ENCODE peak calls at places on chromosomes 5 and 9, in nine cellular contexts. U is AG04450, T is hepatocyte, Z is pancreas, W is Panc1, K is Caco-2, R is upper lobe of left lung, Y is fibroblast of villous mesenchyme, L is IMR-90. N is an unnamed sample.

GRCh38 chr5:33231935-33232334 is 208.8 kb upstream of the TARS1 start:
- DNase-seq in U (peak; percentile 10), T (no peak), Z (no peak), W (no peak), K (no peak), R (no peak), Y (peak; percentile 46), L (peak; percentile 58), N (no peak)

GRCh38 chr9:29939559-29939958 is 2366.3 kb upstream of the C9orf72 start:
- DNase-seq in U (no peak), T (no peak), Z (no peak), W (no peak), K (no peak), R (no peak), Y (no peak), L (no peak), N (no peak)

GRCh38 chr9:110427497-110428104 is 89.9 kb upstream of the TXNDC8 start:
- DNase-seq in U (no peak), T (peak; percentile 69), Z (peak; percentile 35), W (peak; percentile 5), K (peak; percentile 50), R (no peak), Y (peak; percentile 32), L (peak; percentile 28), N (peak; percentile 26)

GRCh38 chr5:42650111-42650510 is 106.5 kb upstream of the CCDC152 start:
- DNase-seq in U (no peak), T (no peak), Z (no peak), W (no peak), K (no peak), R (no peak), Y (no peak), L (no peak), N (peak; percentile 64)

GRCh38 chr9:123417289-123418051 is 61.5 kb downstream of the CRB2 start:
- DNase-seq in U (no peak), T (no peak), Z (no peak), W (no peak), K (peak; percentile 17), R (no peak), Y (no peak), L (no peak), N (no peak)

GRCh38 chr5:31382051-31382878 is 149.6 kb downstream of the DROSHA start:
- DNase-seq in U (no peak), T (no peak), Z (no peak), W (no peak), K (no peak), R (no peak), Y (no peak), L (peak; percentile 66), N (no peak)

GRCh38 chr5:109479260-109479860 is 69.6 kb upstream of the PJA2 start:
- DNase-seq in U (no peak), T (peak; percentile 30), Z (no peak), W (no peak), K (no peak), R (no peak), Y (peak; percentile 27), L (peak; percentile 34), N (peak; percentile 47)

GRCh38 chr9:37369671-37370070 is 52.8 kb upstream of the GRHPR start:
- DNase-seq in U (no peak), T (no peak), Z (no peak), W (no peak), K (no peak), R (no peak), Y (no peak), L (no peak), N (no peak)

GRCh38 chr5:126926152-126926551 is 104.2 kb downstream of the MARCHF3 start:
- DNase-seq in U (no peak), T (no peak), Z (no peak), W (no peak), K (no peak), R (no peak), Y (no peak), L (no peak), N (no peak)

GRCh38 chr5:135213466-135214239 is 179.6 kb upstream of the PITX1 start:
- DNase-seq in U (no peak), T (no peak), Z (no peak), W (no peak), K (peak; percentile 23), R (no peak), Y (no peak), L (no peak), N (no peak)

GRCh38 chr5:181052928-181053759 is 13.1 kb downstream of the BTNL9 start:
- DNase-seq in U (no peak), T (peak; percentile 16), Z (no peak), W (no peak), K (no peak), R (peak; percentile 87), Y (no peak), L (no peak), N (no peak)

GRCh38 chr5:141757402-141757801 is 75.4 kb upstream of the ARAP3 start:
- DNase-seq in U (no peak), T (peak; percentile 40), Z (no peak), W (no peak), K (peak; percentile 63), R (no peak), Y (peak; percentile 27), L (peak; percentile 41), N (peak; percentile 57)

GRCh38 chr5:38467353-38468040 is 88.9 kb downstream of the LIFR start:
- DNase-seq in U (no peak), T (no peak), Z (no peak), W (no peak), K (no peak), R (peak; percentile 72), Y (peak; percentile 61), L (peak; percentile 56), N (no peak)

GRCh38 chr5:143110591-143110990 is 292.9 kb downstream of the NR3C1 start:
- DNase-seq in U (no peak), T (no peak), Z (no peak), W (no peak), K (no peak), R (no peak), Y (peak; percentile 41), L (peak; percentile 18), N (peak; percentile 8)

GRCh38 chr5:124079062-124079461 is 567.1 kb downstream of the CSNK1G3 start:
- DNase-seq in U (no peak), T (no peak), Z (no peak), W (no peak), K (no peak), R (no peak), Y (peak; percentile 24), L (no peak), N (no peak)

GRCh38 chr5:115840825-115841224 is 540 bp downstream of the ATG12 start:
- DNase-seq in U (no peak), T (no peak), Z (no peak), W (no peak), K (no peak), R (no peak), Y (no peak), L (no peak), N (no peak)

GRCh38 chr5:115841382-115842088 is at the start of the genes AP3S1 and ATG12:
- DNase-seq in U (peak; percentile 66), T (peak; percentile 95), Z (peak; percentile 88), W (peak; percentile 94), K (peak; percentile 91), R (peak; percentile 99), Y (peak; percentile 93), L (peak; percentile 91), N (peak; percentile 82)

GRCh38 chr5:115835481-115835880 is 5.9 kb downstream of the ATG12 start:
- DNase-seq in U (no peak), T (no peak), Z (no peak), W (no peak), K (no peak), R (no peak), Y (no peak), L (no peak), N (no peak)

GRCh38 chr5:115842089-115842881 is 550 bp downstream of the AP3S1 start:
- DNase-seq in U (no peak), T (peak; percentile 88), Z (no peak), W (no peak), K (no peak), R (no peak), Y (peak; percentile 67), L (no peak), N (no peak)

DNA sequence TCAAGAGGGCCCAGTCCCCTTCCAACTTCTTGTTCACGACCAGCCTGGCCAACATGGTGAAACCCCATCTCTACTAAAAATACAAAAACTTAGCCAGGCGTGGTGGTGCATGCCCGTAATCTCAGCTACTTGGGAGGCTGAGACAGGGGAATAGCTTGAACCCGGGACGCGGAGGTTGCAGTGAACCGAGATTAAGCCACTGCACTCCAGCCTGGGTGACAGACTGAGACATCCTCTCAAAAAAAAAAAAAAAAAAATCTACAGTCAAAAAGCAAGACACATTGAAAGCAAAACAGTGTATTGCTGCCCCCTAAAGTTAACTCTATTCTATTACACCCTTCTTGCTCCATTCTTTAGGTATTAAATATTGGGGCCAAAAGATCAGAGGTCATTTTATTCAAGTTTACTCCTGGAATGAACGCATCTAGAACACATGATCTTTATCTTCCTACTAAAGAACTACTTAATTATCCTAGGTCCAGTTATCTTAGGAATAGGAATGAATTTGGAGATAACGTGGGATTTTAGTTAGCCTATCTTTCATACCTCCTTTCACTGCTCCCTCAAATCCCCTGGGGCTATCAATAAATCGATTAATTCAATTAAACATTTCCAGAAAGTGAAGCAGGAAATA is 2.4 kb downstream of the ATG12 start:
- DNase-seq in U (no peak), T (peak; percentile 65), Z (no peak), W (no peak), K (no peak), R (no peak), Y (peak; percentile 57), L (peak; percentile 53), N (peak; percentile 62)
- H3K4me3 ChIP-seq in U (peak overlapping the region; percentile 7), T (no peak overlapping the region), Z (peak overlapping the region; percentile 94), W (peak overlapping the region; percentile 82), K (no peak overlapping the region), R (peak overlapping the region; percentile 78), Y (peak overlapping the region; percentile 94), L (no peak overlapping the region), N (no peak overlapping the region)

GRCh38 chr5:53425598-53426516 is 54.6 kb upstream of the FST start:
- DNase-seq in U (no peak), T (peak; percentile 49), Z (peak; percentile 12), W (no peak), K (peak; percentile 54), R (no peak), Y (no peak), L (no peak), N (no peak)
- TF ChIP-seq CTCF in U (peak; percentile 34), T (peak; percentile 42), Z (no peak), W (peak; percentile 52), K (peak; percentile 45), R (no peak), Y (no peak), L (peak; percentile 30), N (no peak)

GRCh38 chr5:10760033-10760975 is 730 bp downstream of the DAP start:
- DNase-seq in U (no peak), T (peak; percentile 81), Z (peak; percentile 79), W (peak; percentile 24), K (no peak), R (no peak), Y (peak; percentile 71), L (peak; percentile 59), N (peak; percentile 55)
- H3K4me3 ChIP-seq in U (peak overlapping the region; percentile 71), T (peak overlapping the region; percentile 41), Z (peak overlapping the region; percentile 70), W (peak overlapping the region; percentile 85), K (peak overlapping the region; percentile 61), R (peak overlapping the region; percentile 86), Y (peak overlapping the region; percentile 57), L (peak overlapping the region; percentile 96), N (peak overlapping the region; percentile 52)

DNA sequence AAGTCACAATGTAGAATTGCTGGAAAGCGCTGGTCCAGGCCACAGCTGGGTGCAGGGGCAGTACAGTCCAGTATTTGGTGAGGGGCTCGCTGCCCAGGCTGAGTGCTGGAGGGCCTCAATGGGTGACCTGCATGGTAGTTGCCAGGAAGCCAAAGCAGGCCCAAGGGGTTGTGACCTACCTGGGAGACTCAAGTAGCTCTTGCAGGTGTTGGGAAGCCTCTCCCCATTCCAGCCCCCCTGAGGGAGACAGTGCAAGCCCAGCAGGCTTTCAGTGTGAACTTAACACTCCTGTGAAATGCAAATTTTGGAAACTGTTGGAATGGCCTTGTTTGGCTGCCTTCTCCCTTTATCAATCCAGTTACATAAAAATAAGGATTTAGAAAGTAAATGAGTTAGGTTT is 13.9 kb downstream of the KDM4C start:
- DNase-seq in U (no peak), T (no peak), Z (no peak), W (no peak), K (no peak), R (no peak), Y (no peak), L (no peak), N (no peak)
- TF ChIP-seq CTCF in U (no peak), T (no peak), Z (no peak), W (no peak), K (no peak), R (no peak), Y (no peak), L (no peak), N (no peak)